ENCODE peak calls at places on chromosomes 6 and 20, in six cellular contexts. T, G, K, H, X and S are unnamed samples.
A peak's percentile ranks its signal among the peaks of the same experiment; 100 is the strongest.

GRCh38 chr6:8539446-8539845 is 104.1 kb upstream of the SLC35B3 start:
- DNase-seq in H (no peak), G (no peak), T (no peak), K (peak; percentile 12), X (no peak), S (no peak)

GRCh38 chr6:134414793-134415192 is 96.9 kb upstream of the SGK1 start:
- DNase-seq in G (no peak), X (no peak), T (no peak), K (no peak), H (no peak), S (no peak)

GRCh38 chr20:22560817-22561216 is 23.6 kb downstream of the FOXA2 start:
- DNase-seq in G (no peak), T (no peak), K (peak; percentile 82), H (no peak), X (no peak), S (no peak)

GRCh38 chr6:35044771-35045275 is 96.3 kb downstream of the TCP11 start:
- DNase-seq in G (no peak), T (no peak), H (no peak), K (no peak), X (no peak), S (no peak)

GRCh38 chr6:28985396-28986164 is 19.5 kb downstream of the ZNF311 start:
- DNase-seq in G (peak; percentile 91), X (peak; percentile 96), T (peak; percentile 97), H (peak; percentile 88), K (peak; percentile 97), S (peak; percentile 93)

GRCh38 chr20:52799130-52799529 is 173.0 kb upstream of the TSHZ2 start:
- DNase-seq in T (no peak), K (no peak), G (no peak), X (no peak), H (no peak), S (no peak)

GRCh38 chr6:161284653-161285052 is 10.8 kb upstream of the AGPAT4 start:
- DNase-seq in G (no peak), K (no peak), X (no peak), T (no peak), H (no peak), S (no peak)

GRCh38 chr6:40395066-40395697 is 192.0 kb downstream of the LRFN2 start:
- DNase-seq in K (no peak), H (no peak), X (no peak), G (no peak), T (no peak), S (no peak)

GRCh38 chr6:63636516-63636968 is 940 bp downstream of the PHF3 start:
- DNase-seq in H (peak; percentile 79), T (peak; percentile 33), G (peak; percentile 53), X (peak; percentile 69), K (peak; percentile 62), S (no peak)

GRCh38 chr20:20604357-20604756 is 108.1 kb downstream of the RALGAPA2 start:
- DNase-seq in X (no peak), K (no peak), H (no peak), T (no peak), G (no peak), S (no peak)

GRCh38 chr6:113734886-113735481 is 122.2 kb upstream of the MARCKS start:
- DNase-seq in T (peak; percentile 65), H (no peak), K (no peak), X (no peak), G (no peak), S (no peak)

GRCh38 chr20:35992713-35993335 is 24.4 kb downstream of the CNBD2 start:
- DNase-seq in K (peak; percentile 75), G (peak; percentile 48), X (peak; percentile 75), T (peak; percentile 16), H (no peak), S (no peak)

GRCh38 chr6:39927159-39927558 is 7.1 kb downstream of the MOCS1 start:
- DNase-seq in H (no peak), X (no peak), K (no peak), G (peak; percentile 66), T (peak; percentile 52), S (no peak)

GRCh38 chr6:158475344-158476302 is 84.3 kb upstream of the TMEM181 start:
- DNase-seq in H (no peak), T (peak; percentile 74), X (peak; percentile 66), G (no peak), K (peak; percentile 20), S (peak; percentile 68)

GRCh38 chr6:150328744-150329400 is 39.9 kb upstream of the IYD start:
- DNase-seq in T (no peak), K (no peak), G (no peak), H (no peak), X (peak; percentile 16), S (no peak)

GRCh38 chr6:150333592-150333954 is 35.2 kb upstream of the IYD start:
- DNase-seq in K (no peak), T (no peak), H (no peak), G (no peak), X (no peak), S (no peak)

GRCh38 chr6:150332939-150333591 is 35.7 kb upstream of the IYD start:
- DNase-seq in T (no peak), X (no peak), G (no peak), K (no peak), H (no peak), S (no peak)

GRCh38 chr6:150334790-150335783 is 33.7 kb upstream of the IYD start:
- DNase-seq in K (peak; percentile 59), H (no peak), G (peak; percentile 47), T (peak; percentile 57), X (peak; percentile 78), S (no peak)

DNA sequence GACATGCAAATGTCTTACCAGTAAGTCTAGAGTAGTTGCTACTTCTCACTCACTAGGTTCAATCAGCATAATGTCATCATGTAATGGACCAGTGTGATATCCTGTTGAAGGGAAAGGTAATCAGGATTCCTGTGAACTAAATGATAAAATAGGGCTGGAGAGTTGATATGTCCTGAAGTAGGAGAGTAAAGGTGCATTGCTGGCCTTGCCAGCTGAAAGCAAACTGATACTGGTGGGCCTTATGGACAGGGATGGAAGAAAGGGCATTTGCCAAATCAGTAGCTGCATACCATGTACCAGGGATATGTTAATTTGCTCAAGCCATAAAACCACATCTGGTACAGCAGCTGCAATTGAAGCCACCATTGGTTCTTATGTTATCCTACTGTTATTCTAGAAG is 37.5 kb upstream of the IYD start:
- DNase-seq in G (no peak), T (no peak), K (no peak), X (no peak), H (no peak), S (no peak)
- TF ChIP-seq CTCF in G (no peak), T (no peak), K (no peak), X (no peak), H (no peak), S (no peak)

GRCh38 chr6:4510906-4511625 is 265.1 kb upstream of the CDYL start:
- DNase-seq in T (no peak), X (no peak), G (no peak), H (no peak), K (no peak), S (no peak)

GRCh38 chr6:4510317-4510716 is 265.9 kb upstream of the CDYL start:
- DNase-seq in T (no peak), K (no peak), G (no peak), H (no peak), X (no peak), S (no peak)

GRCh38 chr6:4512101-4512500 is 264.1 kb upstream of the CDYL start:
- DNase-seq in H (no peak), K (no peak), X (no peak), T (no peak), G (no peak), S (no peak)

GRCh38 chr6:4511626-4512010 is 264.6 kb upstream of the CDYL start:
- DNase-seq in T (no peak), G (no peak), K (no peak), H (no peak), X (no peak), S (no peak)

DNA sequence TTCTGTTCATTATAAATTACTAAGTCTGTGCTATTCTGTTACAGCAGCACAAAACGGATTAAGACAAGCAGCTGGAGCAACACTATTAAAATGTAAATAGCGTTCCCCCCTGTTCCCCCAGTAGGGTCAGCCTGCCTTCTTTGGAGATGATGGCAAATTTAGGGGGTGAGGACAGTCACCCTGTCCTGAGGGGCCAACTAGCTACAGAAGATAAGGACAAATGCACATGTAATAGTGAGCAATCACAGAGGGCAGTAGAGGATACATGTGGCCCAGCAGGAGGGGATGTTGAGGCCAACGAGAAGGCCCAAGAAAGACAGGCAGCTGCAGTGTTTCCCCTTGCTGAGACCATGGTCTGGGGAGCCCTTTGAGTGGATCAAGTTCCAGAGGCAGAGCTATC is 266.7 kb upstream of the CDYL start:
- DNase-seq in X (no peak), K (no peak), G (no peak), H (no peak), T (no peak), S (no peak)
- H3K4me3 ChIP-seq in X (no peak overlapping the region), K (no peak overlapping the region), G (no peak overlapping the region), H (no peak overlapping the region), T (no peak overlapping the region), S (no peak overlapping the region)

GRCh38 chr20:63096681-63097335 is 90.0 kb upstream of the BHLHE23 start:
- DNase-seq in G (peak; percentile 7), H (peak; percentile 58), K (no peak), X (no peak), T (no peak), S (no peak)
- H3K27me3 ChIP-seq in G (peaks cover 11% of the 10 kb centered on the region), H (peaks cover 32% of the 10 kb centered on the region), K (peaks cover 54% of the 10 kb centered on the region), X (peaks cover 33% of the 10 kb centered on the region), T (peaks cover 4% of the 10 kb centered on the region), S (peaks cover 37% of the 10 kb centered on the region)

GRCh38 chr6:72042088-72042487 is 155.7 kb downstream of the RIMS1 start:
- DNase-seq in K (peak; percentile 9), H (no peak), G (no peak), T (no peak), X (peak; percentile 11), S (no peak)
- TF ChIP-seq CTCF in K (peak; percentile 32), H (peak; percentile 17), G (no peak), T (no peak), X (peak; percentile 26), S (peak; percentile 32)

GRCh38 chr6:79158856-79159516 is 75.5 kb downstream of the HMGN3 start:
- DNase-seq in K (no peak), G (no peak), H (no peak), T (peak; percentile 35), X (peak; percentile 16), S (peak; percentile 86)
- H3K4me3 ChIP-seq in K (no peak overlapping the region), G (no peak overlapping the region), H (no peak overlapping the region), T (no peak overlapping the region), X (no peak overlapping the region), S (no peak overlapping the region)